ENCODE peak calls at places on chromosomes 1 and 21, in ten cellular contexts. D is IMR-90, T is cardiac muscle cell, O is fibroblast of the aortic adventitia, V is Calu3, P is HuH-7.5, B is tibial artery, F is SW480, I is T1000, A is stromal cell of bone marrow. K is an unnamed sample.

GRCh38 chr1:65510961-65511360 is 90.5 kb downstream of the LEPR start:
- DNase-seq in F (no peak), V (no peak), A (no peak), O (no peak), B (no peak), P (no peak), D (no peak), T (no peak), I (no peak), K (no peak)

GRCh38 chr1:169091480-169091941 is 15.0 kb upstream of the ATP1B1 start:
- DNase-seq in I (no peak), O (peak), A (no peak), P (no peak), T (no peak), D (peak), B (no peak), V (no peak), F (no peak), K (peak)

GRCh38 chr1:76075877-76076276 is 1.3 kb downstream of the ST6GALNAC3 start:
- DNase-seq in I (no peak), P (no peak), A (no peak), F (peak), T (no peak), B (no peak), V (no peak), D (peak), O (no peak), K (no peak)

GRCh38 chr1:4880621-4881020 is 226.2 kb downstream of the AJAP1 start:
- DNase-seq in B (no peak), T (peak), I (no peak), A (no peak), P (no peak), D (no peak), F (no peak), V (no peak), O (no peak), K (no peak)

GRCh38 chr1:11790880-11791715 is 14.7 kb downstream of the MTHFR start:
- DNase-seq in D (peak), O (peak), A (peak), I (no peak), V (peak), B (peak), P (no peak), T (peak), F (peak), K (peak)

GRCh38 chr1:6634278-6635052 is 9.8 kb downstream of the THAP3 start:
- DNase-seq in T (peak), A (no peak), B (no peak), O (peak), V (peak), D (peak), F (peak), I (no peak), P (peak), K (peak)

GRCh38 chr1:183363967-183364366 is 54.2 kb downstream of the NMNAT2 start:
- DNase-seq in A (no peak), I (no peak), D (no peak), T (no peak), O (peak), F (no peak), V (no peak), B (no peak), P (no peak), K (no peak)

GRCh38 chr1:244548558-244549115 is 87.6 kb downstream of the CATSPERE start:
- DNase-seq in A (no peak), D (no peak), O (no peak), B (no peak), I (no peak), F (no peak), P (no peak), V (no peak), T (no peak), K (peak)

GRCh38 chr1:112722601-112723510 is 7.7 kb upstream of the PPM1J start:
- DNase-seq in I (no peak), O (no peak), P (no peak), F (no peak), D (peak), T (no peak), V (no peak), A (no peak), B (peak), K (peak)

GRCh38 chr1:37473431-37474050 is 839 bp upstream of the ZC3H12A start:
- DNase-seq in F (peak), O (peak), P (no peak), A (no peak), I (no peak), T (no peak), V (peak), D (no peak), B (no peak), K (no peak)

GRCh38 chr1:15426492-15427279 is 11.6 kb upstream of the CTRC start:
- DNase-seq in A (no peak), I (peak), B (no peak), F (peak), T (no peak), D (peak), O (no peak), V (no peak), P (no peak), K (peak)

GRCh38 chr21:32371913-32372314 is 20.9 kb downstream of the URB1 start:
- DNase-seq in O (peak), V (no peak), A (peak), B (no peak), F (no peak), P (no peak), D (peak), I (no peak), T (no peak), K (no peak)

GRCh38 chr1:63642901-63643300 is 49.7 kb downstream of the PGM1 start:
- DNase-seq in A (no peak), V (no peak), O (no peak), F (no peak), D (no peak), P (no peak), B (no peak), T (peak), I (no peak), K (no peak)

GRCh38 chr1:199422206-199422605 is 605.3 kb upstream of the NR5A2 start:
- DNase-seq in I (no peak), V (peak), F (peak), D (peak), A (no peak), P (no peak), O (peak), T (peak), B (no peak), K (no peak)

GRCh38 chr1:58848818-58849411 is 65.1 kb upstream of the JUN start:
- DNase-seq in B (peak), F (peak), T (no peak), P (no peak), I (peak), A (peak), D (peak), V (peak), O (peak), K (peak)

GRCh38 chr1:232292818-232293217 is 337.1 kb downstream of the SIPA1L2 start:
- DNase-seq in B (no peak), P (no peak), V (no peak), T (no peak), D (no peak), O (no peak), A (no peak), F (no peak), I (no peak), K (no peak)

GRCh38 chr1:203117611-203118575 is 9.6 kb upstream of the ADORA1 start:
- DNase-seq in T (peak), D (peak), P (peak), B (peak), F (peak), O (peak), V (peak), I (no peak), A (peak), K (peak)

GRCh38 chr1:25774921-25775774 is 24.8 kb upstream of the SELENON start:
- DNase-seq in B (no peak), A (no peak), T (peak), I (no peak), O (no peak), D (no peak), F (no peak), V (peak), P (no peak), K (peak)

GRCh38 chr21:45326169-45326833 is 38.6 kb upstream of the POFUT2 start:
- DNase-seq in F (no peak), T (no peak), P (no peak), O (no peak), A (no peak), V (no peak), B (peak), I (no peak), D (peak), K (no peak)

K was measured in cerebellar cortex.